ENCODE peak calls at places on chromosomes 1 and 21, in nine cellular contexts. E is iPS-NIHi11; Y is activated CD8-positive, alpha-beta memory T cell treated with anti-CD3 and anti-CD28 coated beads for 4 hours; W is AG04449; A is B cell; O is NCI-H510A; F is left colon; I is NAMALWA; B is A172. H is an unnamed sample.
A peak's percentile ranks its signal among the peaks of the same experiment; 100 is the strongest.

GRCh38 chr1:100034465-100034864 is 64.7 kb downstream of the SLC35A3 start:
- DNase-seq in E (no peak), Y (no peak), W (no peak), A (peak; percentile 22), O (no peak), F (no peak), I (peak; percentile 72), B (no peak), H (no peak)

GRCh38 chr1:202765726-202766125 is 42.5 kb downstream of the KDM5B start:
- DNase-seq in E (no peak), Y (no peak), W (no peak), A (no peak), O (no peak), F (no peak), I (no peak), B (no peak), H (no peak)

GRCh38 chr21:15444118-15444960 is 285.4 kb upstream of the USP25 start:
- DNase-seq in E (peak; percentile 22), Y (no peak), W (no peak), A (no peak), O (no peak), F (no peak), I (no peak), B (peak; percentile 55), H (peak; percentile 47)

GRCh38 chr1:229756666-229757065 is 130.6 kb downstream of the URB2 start:
- DNase-seq in E (peak; percentile 42), Y (no peak), W (peak; percentile 16), A (no peak), O (no peak), F (no peak), I (no peak), B (peak; percentile 72), H (no peak)

GRCh38 chr1:210344706-210345105 is 16.0 kb downstream of the HHAT start:
- DNase-seq in E (no peak), Y (no peak), W (no peak), A (no peak), O (no peak), F (no peak), I (no peak), B (peak; percentile 41), H (no peak)

GRCh38 chr1:30196457-30196856 is 526.9 kb downstream of the MATN1 start:
- DNase-seq in E (no peak), Y (no peak), W (no peak), A (no peak), O (no peak), F (no peak), I (no peak), B (no peak), H (no peak)

GRCh38 chr1:93701619-93702018 is 20.0 kb upstream of the BCAR3 start:
- DNase-seq in E (peak; percentile 57), Y (no peak), W (peak; percentile 97), A (no peak), O (no peak), F (no peak), I (no peak), B (peak; percentile 100), H (peak; percentile 88)

GRCh38 chr1:198259336-198260109 is 102.7 kb downstream of the NEK7 start:
- DNase-seq in E (no peak), Y (no peak), W (no peak), A (no peak), O (no peak), F (no peak), I (no peak), B (no peak), H (no peak)

GRCh38 chr1:29804181-29804899 is 568.0 kb downstream of the PTPRU start:
- DNase-seq in E (no peak), Y (no peak), W (no peak), A (no peak), O (no peak), F (no peak), I (no peak), B (no peak), H (peak; percentile 37)

GRCh38 chr1:98260839-98261238 is 340.0 kb upstream of the DPYD start:
- DNase-seq in E (no peak), Y (no peak), W (no peak), A (no peak), O (no peak), F (no peak), I (no peak), B (no peak), H (no peak)